ENCODE peak calls at places on chromosomes 2 and 18, in seven cellular contexts. One of them, this sample, is unnamed.
A peak's percentile ranks its signal among the peaks of the same experiment; 100 is the strongest.

GRCh38 chr2:64644240-64645013 is 9.3 kb downstream of the SERTAD2 start:
- DNase-seq in H4: peak; percentile 93
- DNase-seq in ecto neural progenitor cell: peak; percentile 84
- DNase-seq in neural crest cell: peak; percentile 59
- DNase-seq in iPS DF 19.7: peak; percentile 74
- DNase-seq in AG08395: peak; percentile 72
- DNase-seq in amniotic stem cell: peak; percentile 40
- DNase-seq in this sample: peak; percentile 77

GRCh38 chr2:238864207-238865014 is 16.5 kb downstream of the TWIST2 start:
- DNase-seq in AG08395: peak; percentile 93
- DNase-seq in ecto neural progenitor cell: peak; percentile 75
- DNase-seq in iPS DF 19.7: peak; percentile 57
- DNase-seq in H4: peak; percentile 96
- DNase-seq in amniotic stem cell: peak; percentile 98
- DNase-seq in neural crest cell: peak; percentile 52
- DNase-seq in this sample: peak; percentile 34

GRCh38 chr2:239731998-239732665 is 293.0 kb downstream of the NDUFA10 start:
- DNase-seq in iPS DF 19.7: no peak
- DNase-seq in AG08395: no peak
- DNase-seq in neural crest cell: no peak
- DNase-seq in amniotic stem cell: no peak
- DNase-seq in H4: no peak
- DNase-seq in ecto neural progenitor cell: no peak
- DNase-seq in this sample: no peak

GRCh38 chr2:38978504-38978903 is 88.8 kb downstream of the ARHGEF33 start:
- DNase-seq in ecto neural progenitor cell: no peak
- DNase-seq in iPS DF 19.7: no peak
- DNase-seq in neural crest cell: no peak
- DNase-seq in AG08395: no peak
- DNase-seq in H4: no peak
- DNase-seq in amniotic stem cell: no peak
- DNase-seq in this sample: no peak

GRCh38 chr2:25539141-25539540 is 134.2 kb downstream of the DTNB start:
- DNase-seq in H4: no peak
- DNase-seq in AG08395: no peak
- DNase-seq in amniotic stem cell: no peak
- DNase-seq in iPS DF 19.7: no peak
- DNase-seq in ecto neural progenitor cell: no peak
- DNase-seq in neural crest cell: no peak
- DNase-seq in this sample: no peak

GRCh38 chr2:18209934-18210639 is 331.6 kb downstream of the KCNS3 start:
- DNase-seq in amniotic stem cell: no peak
- DNase-seq in iPS DF 19.7: no peak
- DNase-seq in neural crest cell: no peak
- DNase-seq in AG08395: no peak
- DNase-seq in H4: no peak
- DNase-seq in ecto neural progenitor cell: no peak
- DNase-seq in this sample: peak; percentile 72

GRCh38 chr2:190581997-190582396 is 47.5 kb upstream of the NEMP2 start:
- DNase-seq in H4: no peak
- DNase-seq in amniotic stem cell: no peak
- DNase-seq in ecto neural progenitor cell: no peak
- DNase-seq in AG08395: no peak
- DNase-seq in iPS DF 19.7: no peak
- DNase-seq in neural crest cell: no peak
- DNase-seq in this sample: no peak

GRCh38 chr2:20614201-20615045 is 36.5 kb downstream of the HS1BP3 start:
- DNase-seq in AG08395: no peak
- DNase-seq in ecto neural progenitor cell: peak; percentile 79
- DNase-seq in H4: no peak
- DNase-seq in iPS DF 19.7: no peak
- DNase-seq in amniotic stem cell: no peak
- DNase-seq in neural crest cell: no peak
- DNase-seq in this sample: no peak

GRCh38 chr2:160315337-160315736 is 115.3 kb upstream of the ITGB6 start:
- DNase-seq in amniotic stem cell: no peak
- DNase-seq in AG08395: peak; percentile 33
- DNase-seq in iPS DF 19.7: no peak
- DNase-seq in H4: no peak
- DNase-seq in neural crest cell: no peak
- DNase-seq in ecto neural progenitor cell: no peak
- DNase-seq in this sample: no peak

GRCh38 chr2:240983996-240984498 is 14.4 kb upstream of the SNED1 start:
- DNase-seq in neural crest cell: no peak
- DNase-seq in iPS DF 19.7: no peak
- DNase-seq in amniotic stem cell: no peak
- DNase-seq in AG08395: no peak
- DNase-seq in ecto neural progenitor cell: no peak
- DNase-seq in H4: no peak
- DNase-seq in this sample: no peak

GRCh38 chr2:86433137-86433536 is 8.0 kb upstream of the KDM3A start:
- DNase-seq in iPS DF 19.7: no peak
- DNase-seq in neural crest cell: no peak
- DNase-seq in ecto neural progenitor cell: no peak
- DNase-seq in H4: no peak
- DNase-seq in AG08395: no peak
- DNase-seq in amniotic stem cell: no peak
- DNase-seq in this sample: no peak

GRCh38 chr2:41782306-41783158 is 265.3 kb upstream of the PKDCC start:
- DNase-seq in neural crest cell: peak; percentile 23
- DNase-seq in amniotic stem cell: peak; percentile 3
- DNase-seq in ecto neural progenitor cell: no peak
- DNase-seq in H4: peak; percentile 21
- DNase-seq in AG08395: peak; percentile 59
- DNase-seq in iPS DF 19.7: no peak
- DNase-seq in this sample: peak; percentile 29

GRCh38 chr2:30912056-30912455 is 104.8 kb upstream of the CAPN13 start:
- DNase-seq in neural crest cell: no peak
- DNase-seq in ecto neural progenitor cell: no peak
- DNase-seq in AG08395: no peak
- DNase-seq in iPS DF 19.7: no peak
- DNase-seq in amniotic stem cell: no peak
- DNase-seq in H4: no peak
- DNase-seq in this sample: no peak

GRCh38 chr2:127525692-127526141 is 572 bp downstream of the IWS1 start:
- DNase-seq in AG08395: peak; percentile 54
- DNase-seq in iPS DF 19.7: no peak
- DNase-seq in ecto neural progenitor cell: no peak
- DNase-seq in amniotic stem cell: no peak
- DNase-seq in neural crest cell: no peak
- DNase-seq in H4: no peak
- DNase-seq in this sample: peak; percentile 28

GRCh38 chr2:39179974-39180960 is 59.4 kb upstream of the SOS1 start:
- DNase-seq in amniotic stem cell: no peak
- DNase-seq in H4: no peak
- DNase-seq in ecto neural progenitor cell: peak; percentile 65
- DNase-seq in iPS DF 19.7: no peak
- DNase-seq in neural crest cell: no peak
- DNase-seq in AG08395: no peak
- DNase-seq in this sample: no peak

GRCh38 chr2:54927085-54927750 is 123.0 kb downstream of the RTN4 start:
- DNase-seq in neural crest cell: no peak
- DNase-seq in AG08395: no peak
- DNase-seq in ecto neural progenitor cell: no peak
- DNase-seq in iPS DF 19.7: no peak
- DNase-seq in H4: no peak
- DNase-seq in amniotic stem cell: no peak
- DNase-seq in this sample: no peak

GRCh38 chr2:39683022-39683699 is 17.4 kb downstream of the TMEM178A start:
- DNase-seq in ecto neural progenitor cell: no peak
- DNase-seq in iPS DF 19.7: no peak
- DNase-seq in AG08395: no peak
- DNase-seq in amniotic stem cell: no peak
- DNase-seq in neural crest cell: no peak
- DNase-seq in H4: no peak
- DNase-seq in this sample: no peak

GRCh38 chr2:9251154-9252001 is 44.8 kb downstream of the ASAP2 start:
- DNase-seq in ecto neural progenitor cell: no peak
- DNase-seq in neural crest cell: no peak
- DNase-seq in amniotic stem cell: peak; percentile 58
- DNase-seq in AG08395: peak; percentile 92
- DNase-seq in iPS DF 19.7: no peak
- DNase-seq in H4: peak; percentile 79
- DNase-seq in this sample: no peak

GRCh38 chr2:13550285-13550684 is 833.5 kb downstream of the TRIB2 start:
- DNase-seq in neural crest cell: no peak
- DNase-seq in amniotic stem cell: no peak
- DNase-seq in H4: no peak
- DNase-seq in iPS DF 19.7: no peak
- DNase-seq in AG08395: no peak
- DNase-seq in ecto neural progenitor cell: no peak
- DNase-seq in this sample: no peak

GRCh38 chr2:54009549-54009948 is 38.8 kb upstream of the PSME4 start:
- DNase-seq in H4: no peak
- DNase-seq in iPS DF 19.7: no peak
- DNase-seq in ecto neural progenitor cell: no peak
- DNase-seq in neural crest cell: no peak
- DNase-seq in AG08395: no peak
- DNase-seq in amniotic stem cell: no peak
- DNase-seq in this sample: no peak

GRCh38 chr2:25131567-25132295 is 36.6 kb downstream of the POMC start:
- DNase-seq in neural crest cell: no peak
- DNase-seq in ecto neural progenitor cell: peak; percentile 64
- DNase-seq in H4: no peak
- DNase-seq in iPS DF 19.7: no peak
- DNase-seq in AG08395: no peak
- DNase-seq in amniotic stem cell: no peak
- DNase-seq in this sample: no peak

GRCh38 chr18:79645291-79645983 is 34.2 kb upstream of the CTDP1 start:
- DNase-seq in iPS DF 19.7: no peak
- DNase-seq in ecto neural progenitor cell: no peak
- DNase-seq in neural crest cell: no peak
- DNase-seq in AG08395: no peak
- DNase-seq in amniotic stem cell: no peak
- DNase-seq in H4: no peak
- DNase-seq in this sample: no peak

GRCh38 chr2:191122638-191123294 is 28.0 kb downstream of the STAT4 start:
- DNase-seq in H4: no peak
- DNase-seq in ecto neural progenitor cell: no peak
- DNase-seq in neural crest cell: no peak
- DNase-seq in iPS DF 19.7: no peak
- DNase-seq in amniotic stem cell: no peak
- DNase-seq in AG08395: no peak
- DNase-seq in this sample: no peak

GRCh38 chr2:176356251-176356650 is 87.0 kb downstream of the MTX2 start:
- DNase-seq in ecto neural progenitor cell: no peak
- DNase-seq in amniotic stem cell: no peak
- DNase-seq in iPS DF 19.7: no peak
- DNase-seq in H4: no peak
- DNase-seq in AG08395: no peak
- DNase-seq in neural crest cell: no peak
- DNase-seq in this sample: no peak

GRCh38 chr2:88483200-88483599 is 30.7 kb upstream of the FOXI3 start:
- DNase-seq in AG08395: no peak
- DNase-seq in neural crest cell: no peak
- DNase-seq in amniotic stem cell: no peak
- DNase-seq in iPS DF 19.7: no peak
- DNase-seq in H4: no peak
- DNase-seq in ecto neural progenitor cell: no peak
- DNase-seq in this sample: no peak

GRCh38 chr18:45978084-45978483 is 11.0 kb upstream of the EPG5 start:
- DNase-seq in neural crest cell: no peak
- DNase-seq in H4: no peak
- DNase-seq in AG08395: no peak
- DNase-seq in iPS DF 19.7: peak; percentile 87
- DNase-seq in ecto neural progenitor cell: no peak
- DNase-seq in amniotic stem cell: no peak
- DNase-seq in this sample: no peak

This sample was measured in HAP-1.